ENCODE peak calls at places on chromosomes 7 and 10, in nine cellular contexts. M is brain microvascular endothelial cell, V is Calu3, F is left lung, K is suprapubic skin, Q is right lobe of liver, P is AG09309, G is fibroblast of mammary gland, C is IMR-90. T is an unnamed sample.

GRCh38 chr7:129277629-129278028 is 52.8 kb downstream of the AHCYL2 start:
- DNase-seq in M (no peak), V (no peak), F (no peak), K (no peak), Q (no peak), P (no peak), G (no peak), C (no peak), T (no peak)

GRCh38 chr10:123766012-123766411 is 99.9 kb downstream of the GPR26 start:
- DNase-seq in M (no peak), V (no peak), F (no peak), K (no peak), Q (no peak), P (no peak), G (no peak), C (no peak), T (no peak)

GRCh38 chr10:129531969-129532660 is 65.1 kb downstream of the MGMT start:
- DNase-seq in M (peak), V (no peak), F (no peak), K (no peak), Q (no peak), P (peak), G (no peak), C (no peak), T (no peak)

GRCh38 chr10:78178940-78179339 is 145.3 kb downstream of the RPS24 start:
- DNase-seq in M (peak), V (peak), F (peak), K (peak), Q (peak), P (no peak), G (peak), C (peak), T (no peak)

GRCh38 chr10:111967547-111967946 is 216.0 kb downstream of the GPAM start:
- DNase-seq in M (no peak), V (no peak), F (no peak), K (no peak), Q (no peak), P (no peak), G (no peak), C (no peak), T (no peak)

GRCh38 chr10:8618834-8619233 is 564.3 kb downstream of the GATA3 start:
- DNase-seq in M (no peak), V (peak), F (no peak), K (no peak), Q (no peak), P (no peak), G (no peak), C (no peak), T (no peak)

GRCh38 chr10:95536894-95537542 is 24.2 kb downstream of the SORBS1 start:
- DNase-seq in M (no peak), V (no peak), F (no peak), K (no peak), Q (no peak), P (no peak), G (no peak), C (no peak), T (no peak)

GRCh38 chr10:64115913-64116643 is 594.9 kb downstream of the REEP3 start:
- DNase-seq in M (peak), V (peak), F (no peak), K (no peak), Q (no peak), P (no peak), G (no peak), C (no peak), T (no peak)

GRCh38 chr7:152313879-152314604 is 121.8 kb downstream of the KMT2C start:
- DNase-seq in M (peak), V (peak), F (no peak), K (no peak), Q (no peak), P (peak), G (peak), C (peak), T (no peak)

GRCh38 chr10:91210435-91210834 is 10.0 kb upstream of the PCGF5 start:
- DNase-seq in M (no peak), V (peak), F (peak), K (no peak), Q (no peak), P (no peak), G (no peak), C (no peak), T (no peak)

GRCh38 chr10:86086418-86086817 is 280.2 kb downstream of the GRID1 start:
- DNase-seq in M (no peak), V (no peak), F (no peak), K (peak), Q (no peak), P (no peak), G (no peak), C (no peak), T (no peak)

GRCh38 chr10:123013456-123014419 is 4.9 kb downstream of the ACADSB start:
- DNase-seq in M (no peak), V (no peak), F (no peak), K (no peak), Q (no peak), P (no peak), G (peak), C (no peak), T (no peak)

GRCh38 chr7:48084727-48085432 is 4.2 kb upstream of the UPP1 start:
- DNase-seq in M (peak), V (peak), F (peak), K (peak), Q (peak), P (peak), G (peak), C (peak), T (peak)

GRCh38 chr7:84336741-84337140 is 142.2 kb upstream of the SEMA3A start:
- DNase-seq in M (no peak), V (no peak), F (no peak), K (no peak), Q (no peak), P (no peak), G (no peak), C (peak), T (no peak)

GRCh38 chr7:5231116-5231515 is 41.1 kb downstream of the WIPI2 start:
- DNase-seq in M (no peak), V (no peak), F (no peak), K (no peak), Q (no peak), P (no peak), G (no peak), C (no peak), T (no peak)

GRCh38 chr7:102436123-102436522 is 2.7 kb downstream of the ORAI2 start:
- DNase-seq in M (no peak), V (no peak), F (no peak), K (no peak), Q (no peak), P (no peak), G (no peak), C (no peak), T (no peak)

GRCh38 chr10:60646966-60647796 is 131.1 kb upstream of the CDK1 start:
- DNase-seq in M (peak), V (peak), F (no peak), K (no peak), Q (no peak), P (peak), G (peak), C (peak), T (no peak)

GRCh38 chr10:49223205-49223604 is 35.0 kb upstream of the TMEM273 start:
- DNase-seq in M (no peak), V (no peak), F (no peak), K (no peak), Q (no peak), P (no peak), G (no peak), C (no peak), T (no peak)

GRCh38 chr10:102629661-102630614 is 14.3 kb upstream of the TRIM8 start:
- DNase-seq in M (peak), V (peak), F (no peak), K (no peak), Q (peak), P (peak), G (peak), C (peak), T (no peak)

GRCh38 chr10:36612436-36612835 is 513.0 kb upstream of the ANKRD30A start:
- DNase-seq in M (no peak), V (no peak), F (no peak), K (no peak), Q (no peak), P (no peak), G (no peak), C (no peak), T (no peak)

GRCh38 chr10:74011762-74012161 is 13.8 kb downstream of the VCL start:
- DNase-seq in M (peak), V (peak), F (no peak), K (no peak), Q (no peak), P (peak), G (peak), C (peak), T (no peak)

GRCh38 chr10:58996866-58997265 is 179.6 kb upstream of the PHYHIPL start:
- DNase-seq in M (no peak), V (no peak), F (no peak), K (no peak), Q (no peak), P (no peak), G (no peak), C (no peak), T (no peak)

GRCh38 chr7:29479606-29480200 is 83.9 kb upstream of the PRR15 start:
- DNase-seq in M (no peak), V (no peak), F (peak), K (no peak), Q (no peak), P (no peak), G (peak), C (no peak), T (no peak)

DNA sequence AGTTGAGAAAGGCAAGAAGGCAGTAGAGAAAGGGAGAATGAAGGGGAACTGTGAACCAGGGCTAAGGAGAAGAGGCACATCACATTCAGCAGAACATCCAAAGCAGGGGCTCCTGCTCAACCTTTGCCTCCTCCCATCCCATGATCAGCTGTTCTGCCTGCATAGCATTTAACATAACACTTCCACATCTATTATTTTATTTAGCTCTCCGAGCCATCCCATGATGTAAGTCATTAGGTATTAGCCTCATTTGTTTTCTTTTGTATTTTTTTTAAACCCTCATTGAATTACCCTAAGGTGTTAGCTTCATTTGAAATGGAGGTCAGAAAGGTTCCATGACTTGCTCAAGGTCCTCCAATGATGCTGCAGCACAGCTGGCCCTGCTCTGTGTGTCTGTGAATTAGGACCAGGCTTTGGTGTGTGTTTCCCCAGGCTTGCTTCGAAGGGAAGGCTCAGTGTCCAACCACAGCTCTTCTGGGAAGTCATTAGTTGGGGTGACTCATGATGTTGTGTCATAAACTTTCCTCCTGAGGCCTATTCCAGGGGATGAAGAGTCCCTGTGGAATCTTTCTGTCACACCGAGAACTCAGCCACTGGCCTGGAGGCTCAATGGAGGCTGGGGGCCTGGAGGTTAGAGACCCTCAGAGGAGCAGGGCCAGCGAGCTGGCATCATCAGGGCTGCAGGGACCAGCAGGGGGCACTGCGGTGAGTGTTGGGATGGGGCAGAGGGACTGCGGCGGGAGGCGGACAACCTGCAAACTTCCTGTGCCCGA is 16.5 kb downstream of the NPFFR1 start:
- DNase-seq in M (peak), V (peak), F (no peak), K (no peak), Q (no peak), P (peak), G (peak), C (peak), T (no peak)
- TF ChIP-seq CTCF in M (peak), V (peak), F (no peak), K (no peak), Q (no peak), P (peak), G (peak), C (peak), T (peak)

GRCh38 chr7:54215424-54215823 is 326.8 kb upstream of the VSTM2A start:
- DNase-seq in M (no peak), V (no peak), F (no peak), K (no peak), Q (no peak), P (no peak), G (no peak), C (no peak), T (no peak)
- TF ChIP-seq CTCF in M (no peak), V (no peak), F (no peak), K (no peak), Q (no peak), P (no peak), G (no peak), C (no peak), T (no peak)

DNA sequence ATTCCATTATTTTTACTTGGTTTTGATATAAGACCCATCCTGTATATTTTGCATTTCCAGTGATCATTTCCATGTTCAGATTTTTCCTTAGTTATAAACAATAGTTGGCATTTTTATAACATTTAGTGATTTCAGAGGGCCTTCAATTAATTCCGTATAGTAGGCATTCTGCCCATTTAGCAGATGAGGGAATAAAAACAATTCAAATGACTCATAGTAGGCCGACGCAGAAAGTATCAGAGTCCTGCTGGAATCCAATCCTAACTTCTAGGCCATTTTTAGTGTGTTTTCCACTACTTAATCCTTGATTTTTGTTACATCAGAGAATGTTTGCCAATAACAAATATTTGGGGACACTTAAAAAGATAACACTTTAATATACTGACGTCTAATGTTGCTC is 15.4 kb downstream of the RNF32 start:
- DNase-seq in M (no peak), V (no peak), F (no peak), K (no peak), Q (no peak), P (no peak), G (peak), C (no peak), T (no peak)
- TF ChIP-seq CTCF in M (no peak), V (no peak), F (no peak), K (no peak), Q (no peak), P (no peak), G (no peak), C (no peak), T (no peak)

GRCh38 chr10:99435986-99436633 is 5.7 kb upstream of the GOT1 start:
- DNase-seq in M (peak), V (peak), F (no peak), K (no peak), Q (no peak), P (no peak), G (peak), C (peak), T (no peak)
- TF ChIP-seq CTCF in M (peak), V (peak), F (peak), K (peak), Q (peak), P (peak), G (peak), C (peak), T (peak)

GRCh38 chr10:93126484-93127052 is 52.9 kb downstream of the CYP26A1 start:
- DNase-seq in M (no peak), V (no peak), F (no peak), K (no peak), Q (no peak), P (no peak), G (no peak), C (no peak), T (no peak)
- TF ChIP-seq CTCF in M (peak), V (peak), F (no peak), K (no peak), Q (peak), P (peak), G (peak), C (peak), T (peak)

GRCh38 chr7:50112250-50112649 is 19.2 kb upstream of the ZPBP start:
- DNase-seq in M (no peak), V (no peak), F (no peak), K (no peak), Q (no peak), P (no peak), G (no peak), C (no peak), T (no peak)
- TF ChIP-seq CTCF in M (no peak), V (no peak), F (no peak), K (no peak), Q (no peak), P (no peak), G (no peak), C (no peak), T (no peak)

DNA sequence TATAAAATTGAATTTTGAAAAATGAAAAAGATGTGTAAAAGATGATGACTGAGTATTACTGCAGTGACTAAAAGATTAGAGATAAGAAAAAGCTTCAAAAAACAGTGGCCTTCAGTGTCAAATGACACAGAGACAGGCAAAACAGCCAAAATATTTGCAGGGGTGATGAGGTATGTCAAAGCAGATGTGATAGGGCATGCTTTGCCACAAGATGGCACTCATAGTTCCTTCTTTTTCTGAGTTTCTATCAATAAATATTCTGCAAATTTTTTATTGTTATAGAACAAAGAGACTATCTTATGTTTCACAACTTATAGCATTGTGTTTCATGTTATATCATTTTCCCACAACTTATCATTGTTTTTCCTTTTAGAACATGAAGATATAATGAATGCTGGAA is 344.1 kb upstream of the HPS1 start:
- DNase-seq in M (no peak), V (no peak), F (no peak), K (no peak), Q (no peak), P (no peak), G (peak), C (peak), T (no peak)
- TF ChIP-seq CTCF in M (no peak), V (no peak), F (peak), K (no peak), Q (peak), P (peak), G (peak), C (peak), T (no peak)

DNA sequence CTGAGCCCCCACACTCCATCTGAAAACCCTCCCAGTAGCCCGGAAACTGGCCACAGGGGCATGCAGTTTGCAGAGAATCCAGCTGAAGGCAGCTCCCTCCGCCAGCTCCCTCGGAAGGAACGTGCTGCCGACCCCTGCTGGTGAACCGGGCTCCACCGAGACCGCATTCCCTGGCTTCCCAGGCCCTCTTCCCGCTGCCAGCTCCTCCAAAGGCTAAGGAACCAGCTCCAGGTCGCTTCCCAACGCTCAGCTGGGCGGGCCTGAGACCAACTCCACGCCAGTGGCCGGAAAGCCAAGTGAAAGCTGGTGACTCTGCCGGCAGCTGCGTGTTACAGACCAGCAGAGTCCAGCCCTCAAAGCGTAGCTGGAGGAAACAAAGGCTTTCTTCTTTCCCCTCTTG is 35.8 kb downstream of the GPER1 start:
- DNase-seq in M (peak), V (no peak), F (peak), K (peak), Q (peak), P (peak), G (peak), C (peak), T (no peak)
- TF ChIP-seq CTCF in M (peak), V (no peak), F (no peak), K (peak), Q (peak), P (peak), G (peak), C (peak), T (no peak)